ENCODE peak calls at places on chromosomes 4 and X, in seven cellular contexts. One of them, this sample, is unnamed.

GRCh38 chr4:42671431-42672194 is 14.7 kb upstream of the ATP8A1 start:
- DNase-seq in fibroblast of the conjunctiva: no peak
- DNase-seq in C1 segment of cervical spinal cord: no peak
- DNase-seq in progenitor cell of endocrine pancreas: no peak
- DNase-seq in stimulated activated effector memory CD8-positive, alpha-beta T cell treated with anti-CD3 and anti-CD28 coated beads, Interleukin-12 subunit alpha, Interleukin-12 subunit beta, amount 100 ng/mL, for 72 hours: peak
- DNase-seq in activated T-helper 9 cell treated with anti-CD3 and anti-CD28 coated beads, Interleukin-2, amount 50 U/mL, for 16 hours: no peak
- DNase-seq in stimulated activated naive CD4-positive, alpha-beta T cell: peak
- DNase-seq in this sample: no peak

GRCh38 chr4:153207561-153207960 is 3.3 kb downstream of the TRIM2 start:
- DNase-seq in progenitor cell of endocrine pancreas: no peak
- DNase-seq in activated T-helper 9 cell treated with anti-CD3 and anti-CD28 coated beads, Interleukin-2, amount 50 U/mL, for 16 hours: no peak
- DNase-seq in fibroblast of the conjunctiva: no peak
- DNase-seq in stimulated activated naive CD4-positive, alpha-beta T cell: no peak
- DNase-seq in stimulated activated effector memory CD8-positive, alpha-beta T cell treated with anti-CD3 and anti-CD28 coated beads, Interleukin-12 subunit alpha, Interleukin-12 subunit beta, amount 100 ng/mL, for 72 hours: no peak
- DNase-seq in C1 segment of cervical spinal cord: no peak
- DNase-seq in this sample: peak

GRCh38 chr4:101114936-101115372 is 232.4 kb downstream of the PPP3CA start:
- DNase-seq in C1 segment of cervical spinal cord: peak
- DNase-seq in fibroblast of the conjunctiva: no peak
- DNase-seq in stimulated activated naive CD4-positive, alpha-beta T cell: no peak
- DNase-seq in stimulated activated effector memory CD8-positive, alpha-beta T cell treated with anti-CD3 and anti-CD28 coated beads, Interleukin-12 subunit alpha, Interleukin-12 subunit beta, amount 100 ng/mL, for 72 hours: no peak
- DNase-seq in activated T-helper 9 cell treated with anti-CD3 and anti-CD28 coated beads, Interleukin-2, amount 50 U/mL, for 16 hours: no peak
- DNase-seq in progenitor cell of endocrine pancreas: no peak
- DNase-seq in this sample: no peak

GRCh38 chr4:74038161-74039064 is at the start of gene CXCL3:
- DNase-seq in C1 segment of cervical spinal cord: no peak
- DNase-seq in stimulated activated naive CD4-positive, alpha-beta T cell: no peak
- DNase-seq in stimulated activated effector memory CD8-positive, alpha-beta T cell treated with anti-CD3 and anti-CD28 coated beads, Interleukin-12 subunit alpha, Interleukin-12 subunit beta, amount 100 ng/mL, for 72 hours: no peak
- DNase-seq in fibroblast of the conjunctiva: peak
- DNase-seq in activated T-helper 9 cell treated with anti-CD3 and anti-CD28 coated beads, Interleukin-2, amount 50 U/mL, for 16 hours: no peak
- DNase-seq in progenitor cell of endocrine pancreas: peak
- DNase-seq in this sample: peak

GRCh38 chrX:16946361-16946964 is at the start of gene REPS2:
- DNase-seq in fibroblast of the conjunctiva: no peak
- DNase-seq in C1 segment of cervical spinal cord: peak
- DNase-seq in activated T-helper 9 cell treated with anti-CD3 and anti-CD28 coated beads, Interleukin-2, amount 50 U/mL, for 16 hours: peak
- DNase-seq in stimulated activated effector memory CD8-positive, alpha-beta T cell treated with anti-CD3 and anti-CD28 coated beads, Interleukin-12 subunit alpha, Interleukin-12 subunit beta, amount 100 ng/mL, for 72 hours: peak
- DNase-seq in progenitor cell of endocrine pancreas: peak
- DNase-seq in stimulated activated naive CD4-positive, alpha-beta T cell: peak
- DNase-seq in this sample: peak

GRCh38 chr4:27088491-27088890 is 227.8 kb downstream of the STIM2 start:
- DNase-seq in activated T-helper 9 cell treated with anti-CD3 and anti-CD28 coated beads, Interleukin-2, amount 50 U/mL, for 16 hours: no peak
- DNase-seq in fibroblast of the conjunctiva: no peak
- DNase-seq in stimulated activated effector memory CD8-positive, alpha-beta T cell treated with anti-CD3 and anti-CD28 coated beads, Interleukin-12 subunit alpha, Interleukin-12 subunit beta, amount 100 ng/mL, for 72 hours: no peak
- DNase-seq in progenitor cell of endocrine pancreas: no peak
- DNase-seq in stimulated activated naive CD4-positive, alpha-beta T cell: no peak
- DNase-seq in C1 segment of cervical spinal cord: no peak
- DNase-seq in this sample: no peak

GRCh38 chr4:89562715-89563114 is 255.1 kb upstream of the GPRIN3 start:
- DNase-seq in stimulated activated naive CD4-positive, alpha-beta T cell: no peak
- DNase-seq in progenitor cell of endocrine pancreas: no peak
- DNase-seq in stimulated activated effector memory CD8-positive, alpha-beta T cell treated with anti-CD3 and anti-CD28 coated beads, Interleukin-12 subunit alpha, Interleukin-12 subunit beta, amount 100 ng/mL, for 72 hours: no peak
- DNase-seq in activated T-helper 9 cell treated with anti-CD3 and anti-CD28 coated beads, Interleukin-2, amount 50 U/mL, for 16 hours: no peak
- DNase-seq in fibroblast of the conjunctiva: no peak
- DNase-seq in C1 segment of cervical spinal cord: no peak
- DNase-seq in this sample: no peak

GRCh38 chrX:42720209-42720608 is 57.8 kb downstream of the PPP1R2C start:
- DNase-seq in stimulated activated effector memory CD8-positive, alpha-beta T cell treated with anti-CD3 and anti-CD28 coated beads, Interleukin-12 subunit alpha, Interleukin-12 subunit beta, amount 100 ng/mL, for 72 hours: no peak
- DNase-seq in activated T-helper 9 cell treated with anti-CD3 and anti-CD28 coated beads, Interleukin-2, amount 50 U/mL, for 16 hours: no peak
- DNase-seq in progenitor cell of endocrine pancreas: no peak
- DNase-seq in fibroblast of the conjunctiva: no peak
- DNase-seq in stimulated activated naive CD4-positive, alpha-beta T cell: no peak
- DNase-seq in C1 segment of cervical spinal cord: no peak
- DNase-seq in this sample: no peak

GRCh38 chr4:171186700-171187099 is 626.5 kb upstream of the GALNTL6 start:
- DNase-seq in fibroblast of the conjunctiva: no peak
- DNase-seq in activated T-helper 9 cell treated with anti-CD3 and anti-CD28 coated beads, Interleukin-2, amount 50 U/mL, for 16 hours: no peak
- DNase-seq in progenitor cell of endocrine pancreas: no peak
- DNase-seq in C1 segment of cervical spinal cord: no peak
- DNase-seq in stimulated activated effector memory CD8-positive, alpha-beta T cell treated with anti-CD3 and anti-CD28 coated beads, Interleukin-12 subunit alpha, Interleukin-12 subunit beta, amount 100 ng/mL, for 72 hours: no peak
- DNase-seq in stimulated activated naive CD4-positive, alpha-beta T cell: no peak
- DNase-seq in this sample: no peak